ENCODE peak calls at places on chromosomes 6 and 20, in four cellular contexts. H is fibroblast of the aortic adventitia, C is cardiac muscle cell, Z is tibial artery. G is an unnamed sample.

GRCh38 chr6:155247618-155248017 is 16.2 kb upstream of the CLDN20 start:
- DNase-seq in H (peak; percentile 67), C (no peak), Z (no peak), G (peak; percentile 67)

GRCh38 chr6:84089081-84089480 is 55.5 kb downstream of the MRAP2 start:
- DNase-seq in H (no peak), C (no peak), Z (peak; percentile 21), G (no peak)

GRCh38 chr20:51772236-51772635 is 4.0 kb upstream of the ATP9A start:
- DNase-seq in H (no peak), C (no peak), Z (no peak), G (no peak)

GRCh38 chr6:137867685-137868509 is 838 bp downstream of the TNFAIP3 start:
- DNase-seq in H (no peak), C (peak; percentile 27), Z (no peak), G (no peak)

GRCh38 chr6:29035951-29036350 is 9.0 kb downstream of the OR2W1 start:
- DNase-seq in H (no peak), C (no peak), Z (no peak), G (no peak)

GRCh38 chr6:139187489-139187888 is 52.6 kb downstream of the HECA start:
- DNase-seq in H (no peak), C (no peak), Z (no peak), G (no peak)

GRCh38 chr6:15922510-15923307 is 206.2 kb upstream of the MYLIP start:
- DNase-seq in H (peak; percentile 86), C (no peak), Z (peak; percentile 23), G (peak; percentile 75)

GRCh38 chr20:23301436-23302050 is 49.0 kb upstream of the NXT1 start:
- DNase-seq in H (no peak), C (no peak), Z (no peak), G (no peak)

GRCh38 chr20:49510562-49511117 is 28.2 kb upstream of the KCNB1 start:
- DNase-seq in H (peak; percentile 99), C (no peak), Z (peak; percentile 90), G (peak; percentile 66)

GRCh38 chr20:41329435-41330342 is 10.9 kb upstream of the LPIN3 start:
- DNase-seq in H (peak; percentile 92), C (no peak), Z (peak; percentile 92), G (peak; percentile 98)
- TF ChIP-seq CTCF in H (no peak), C (no peak), Z (no peak), G (no peak)

GRCh38 chr6:107730683-107731314 is 93.3 kb downstream of the SCML4 start:
- DNase-seq in H (no peak), C (no peak), Z (no peak), G (no peak)
- H3K4me3 ChIP-seq in H (no peak overlapping the region), C (no peak overlapping the region), Z (no peak overlapping the region), G (no peak overlapping the region)

DNA sequence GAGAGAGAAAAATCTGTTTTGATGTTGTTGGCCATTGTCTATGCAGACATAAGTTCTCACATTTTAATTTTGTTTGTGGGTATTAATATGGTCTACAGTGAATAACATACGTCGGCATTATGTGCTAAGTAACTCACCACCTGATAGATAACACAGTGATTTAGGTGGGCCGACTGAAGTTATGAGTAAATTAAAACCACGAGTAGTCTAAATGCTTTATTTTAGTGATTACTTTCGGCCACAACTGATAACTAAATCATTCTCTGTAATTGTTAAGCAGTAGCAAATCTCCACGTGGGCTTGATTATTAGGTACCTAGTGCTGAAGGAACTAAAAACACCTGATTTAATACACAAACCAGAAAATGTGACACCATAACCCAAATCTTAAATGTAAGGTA is 1.2 kb downstream of the DOP1A start:
- DNase-seq in H (no peak), C (no peak), Z (no peak), G (no peak)
- TF ChIP-seq CTCF in H (no peak), C (no peak), Z (no peak), G (no peak)

GRCh38 chr6:109466212-109466923 is 10.8 kb upstream of the MICAL1 start:
- DNase-seq in H (no peak), C (peak; percentile 20), Z (no peak), G (no peak)
- H3K4me3 ChIP-seq in H (no peak overlapping the region), C (no peak overlapping the region), Z (no peak overlapping the region), G (no peak overlapping the region)

GRCh38 chr6:36920546-36920945 is 34.0 kb upstream of the PI16 start:
- DNase-seq in H (peak; percentile 84), C (no peak), Z (no peak), G (no peak)

GRCh38 chr6:36915599-36915998 is 29.8 kb downstream of the C6orf89 start:
- DNase-seq in H (no peak), C (no peak), Z (no peak), G (no peak)

GRCh38 chr6:36920049-36920448 is 34.3 kb downstream of the C6orf89 start:
- DNase-seq in H (no peak), C (no peak), Z (no peak), G (no peak)

GRCh38 chr6:36916159-36916558 is 30.4 kb downstream of the C6orf89 start:
- DNase-seq in H (peak; percentile 16), C (no peak), Z (no peak), G (no peak)

DNA sequence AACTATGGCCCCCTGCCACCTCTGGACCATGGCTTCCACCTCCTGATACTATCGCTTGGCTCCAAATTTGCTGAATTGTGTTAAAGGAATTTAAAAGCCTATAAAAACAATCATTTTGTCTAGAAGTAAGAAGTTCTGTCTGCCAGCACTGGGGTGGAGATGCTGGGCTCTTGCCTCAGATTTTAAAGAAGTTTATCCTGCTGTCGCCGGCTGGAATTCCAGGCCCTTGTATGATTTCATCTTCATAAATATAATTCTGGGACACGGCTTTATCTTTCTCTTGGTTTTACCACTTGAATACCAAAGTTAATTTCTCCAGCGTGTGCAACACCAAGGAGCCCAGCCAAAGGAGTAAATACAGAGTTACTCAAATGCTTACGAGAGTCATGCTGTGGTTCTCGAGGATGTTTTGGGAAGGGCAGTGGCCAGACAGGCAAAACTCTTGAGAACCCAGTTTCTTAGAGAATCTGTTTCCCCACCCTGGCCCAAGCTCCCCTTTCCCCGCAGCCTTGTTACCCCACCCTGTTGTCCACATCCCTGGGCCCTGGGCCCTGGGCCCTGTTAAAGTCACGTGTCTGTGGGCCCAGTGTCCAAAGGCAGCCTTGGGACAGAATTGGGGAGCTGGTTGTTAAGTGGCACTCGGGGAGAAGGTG is 31.9 kb downstream of the C6orf89 start:
- DNase-seq in H (peak; percentile 99), C (no peak), Z (peak; percentile 76), G (peak; percentile 83)
- TF ChIP-seq CTCF in H (no peak), C (no peak), Z (no peak), G (no peak)

GRCh38 chr6:169251822-169252804 is 1.5 kb downstream of the THBS2 start:
- DNase-seq in H (peak; percentile 29), C (no peak), Z (peak; percentile 19), G (no peak)

GRCh38 chr6:169253341-169253740 is 305 bp downstream of the THBS2 start:
- DNase-seq in H (no peak), C (no peak), Z (no peak), G (no peak)

GRCh38 chr6:169254456-169255316 is 1.0 kb upstream of the THBS2 start:
- DNase-seq in H (no peak), C (no peak), Z (no peak), G (no peak)

GRCh38 chr6:169252805-169253189 is 849 bp downstream of the THBS2 start:
- DNase-seq in H (peak; percentile 69), C (peak; percentile 16), Z (no peak), G (no peak)

DNA sequence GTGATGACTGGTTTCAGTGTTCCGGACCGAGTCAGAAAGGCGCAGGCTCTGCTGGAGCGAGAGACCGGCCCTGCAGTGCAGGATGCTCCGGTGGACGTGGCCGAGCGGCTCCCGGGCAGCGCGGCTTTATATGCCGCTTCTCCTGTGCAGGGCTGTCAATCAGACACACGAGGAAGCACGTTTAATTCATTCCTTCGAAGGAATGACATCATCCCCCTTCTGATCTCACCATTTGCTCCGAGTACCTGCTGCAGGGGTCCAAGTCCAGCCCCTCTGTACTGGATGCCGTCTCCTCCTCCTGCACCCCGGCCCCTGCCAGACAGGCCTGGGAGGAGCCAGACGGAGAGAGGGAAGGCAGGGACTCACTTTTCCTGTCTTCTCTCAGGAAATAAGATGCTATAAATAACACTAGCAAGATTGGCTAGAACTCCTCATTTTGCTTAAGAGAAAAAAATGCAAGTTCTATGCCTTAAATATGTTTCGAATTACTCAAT is at the start of gene THBS2:
- DNase-seq in H (peak; percentile 99), C (peak; percentile 23), Z (peak; percentile 77), G (peak; percentile 75)
- H3K4me3 ChIP-seq in H (peak within 1 kb of the TSS; percentile 100), C (peak within 1 kb of the TSS; percentile 3), Z (peak within 1 kb of the TSS; percentile 51), G (peak within 1 kb of the TSS; percentile 76)

GRCh38 chr20:6940052-6940451 is 172.6 kb downstream of the BMP2 start:
- DNase-seq in H (peak; percentile 18), C (peak; percentile 38), Z (no peak), G (no peak)
- TF ChIP-seq CTCF in H (peak; percentile 26), C (peak; percentile 15), Z (no peak), G (no peak)